ENCODE peak calls at places on chromosome 4, in five cellular contexts. P, L, W, G and O are unnamed samples.

GRCh38 chr4:29717658-29718057 is 1002.5 kb upstream of the PCDH7 start:
- DNase-seq in P (no peak), L (no peak), W (no peak), G (no peak), O (no peak)

GRCh38 chr4:83552924-83553323 is 17.0 kb downstream of the GPAT3 start:
- DNase-seq in P (no peak), L (no peak), W (no peak), G (no peak), O (no peak)

GRCh38 chr4:130636486-130636885 is 1540.5 kb downstream of the C4orf33 start:
- DNase-seq in P (no peak), L (no peak), W (no peak), G (no peak), O (no peak)

GRCh38 chr4:146545102-146545501 is 23.4 kb upstream of the SLC10A7 start:
- DNase-seq in P (no peak), L (no peak), W (no peak), G (no peak), O (no peak)

GRCh38 chr4:123701046-123701445 is 304.5 kb downstream of the SPRY1 start:
- DNase-seq in P (no peak), L (no peak), W (no peak), G (no peak), O (no peak)

GRCh38 chr4:150888217-150888616 is 126.9 kb downstream of the LRBA start:
- DNase-seq in P (no peak), L (no peak), W (no peak), G (no peak), O (no peak)

GRCh38 chr4:151324124-151324448 is 1.3 kb downstream of the SH3D19 start:
- DNase-seq in P (no peak), L (no peak), W (no peak), G (no peak), O (no peak)

GRCh38 chr4:4217123-4217522 is 9.6 kb downstream of the OTOP1 start:
- DNase-seq in P (no peak), L (no peak), W (no peak), G (no peak), O (no peak)

GRCh38 chr4:178296669-178297068 is 854.4 kb upstream of the AGA start:
- DNase-seq in P (no peak), L (no peak), W (no peak), G (no peak), O (no peak)

GRCh38 chr4:108301583-108302256 is 133.0 kb upstream of the LEF1 start:
- DNase-seq in P (no peak), L (no peak), W (no peak), G (no peak), O (no peak)

GRCh38 chr4:52968696-52969095 is 106.6 kb downstream of the RASL11B start:
- DNase-seq in P (no peak), L (no peak), W (no peak), G (no peak), O (no peak)

GRCh38 chr4:88017516-88018302 is 10.3 kb downstream of the PKD2 start:
- DNase-seq in P (no peak), L (no peak), W (no peak), G (no peak), O (no peak)

GRCh38 chr4:151233600-151233999 is 43.4 kb upstream of the PRSS48 start:
- DNase-seq in P (no peak), L (no peak), W (no peak), G (no peak), O (no peak)

GRCh38 chr4:160372390-160372789 is 1269.5 kb downstream of the RAPGEF2 start:
- DNase-seq in P (no peak), L (no peak), W (no peak), G (no peak), O (no peak)

GRCh38 chr4:107888237-107888636 is 43.1 kb upstream of the CYP2U1 start:
- DNase-seq in P (no peak), L (no peak), W (no peak), G (no peak), O (no peak)

GRCh38 chr4:88792268-88792781 is 94.7 kb upstream of the NAP1L5 start:
- DNase-seq in P (no peak), L (no peak), W (no peak), G (no peak), O (no peak)

GRCh38 chr4:2837904-2838496 is 5.6 kb upstream of the ADD1 start:
- DNase-seq in P (no peak), L (no peak), W (peak; percentile 50), G (peak; percentile 53), O (peak; percentile 56)

GRCh38 chr4:109730294-109731051 is 603 bp upstream of the PLA2G12A start:
- DNase-seq in P (peak; percentile 80), L (peak; percentile 73), W (peak; percentile 1), G (peak; percentile 69), O (peak; percentile 16)

GRCh38 chr4:181784881-181785280 is 458.3 kb upstream of the TENM3 start:
- DNase-seq in P (no peak), L (no peak), W (no peak), G (no peak), O (no peak)

GRCh38 chr4:49221209-49221608 is 235.1 kb downstream of the CWH43 start:
- DNase-seq in P (no peak), L (no peak), W (no peak), G (no peak), O (no peak)

DNA sequence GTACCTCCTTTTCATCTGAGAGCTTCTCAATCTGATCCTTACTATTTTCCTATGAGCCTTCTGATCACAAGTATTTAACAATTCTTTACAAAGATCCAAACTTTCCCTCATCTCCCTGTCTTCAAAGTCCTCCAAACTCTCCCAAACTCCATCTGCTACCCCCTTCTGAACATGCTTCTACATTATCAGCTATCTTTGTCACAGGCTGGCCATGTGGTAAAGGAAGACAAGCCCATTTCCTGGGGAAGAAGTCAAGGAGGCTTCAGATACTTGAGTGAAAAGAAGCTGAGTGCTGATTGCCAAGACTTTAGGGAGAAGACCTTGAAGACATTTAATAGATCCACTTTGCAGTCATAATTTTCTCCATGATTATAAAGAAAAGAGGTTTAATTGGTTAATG is 231.4 kb downstream of the CWH43 start:
- DNase-seq in P (no peak), L (no peak), W (no peak), G (no peak), O (no peak)
- H3K9me3 ChIP-seq in P (no peaks in the 10 kb centered on the region), L (no peaks in the 10 kb centered on the region), W (no peaks in the 10 kb centered on the region), G (no peaks in the 10 kb centered on the region), O (peaks cover 4% of the 10 kb centered on the region)

DNA sequence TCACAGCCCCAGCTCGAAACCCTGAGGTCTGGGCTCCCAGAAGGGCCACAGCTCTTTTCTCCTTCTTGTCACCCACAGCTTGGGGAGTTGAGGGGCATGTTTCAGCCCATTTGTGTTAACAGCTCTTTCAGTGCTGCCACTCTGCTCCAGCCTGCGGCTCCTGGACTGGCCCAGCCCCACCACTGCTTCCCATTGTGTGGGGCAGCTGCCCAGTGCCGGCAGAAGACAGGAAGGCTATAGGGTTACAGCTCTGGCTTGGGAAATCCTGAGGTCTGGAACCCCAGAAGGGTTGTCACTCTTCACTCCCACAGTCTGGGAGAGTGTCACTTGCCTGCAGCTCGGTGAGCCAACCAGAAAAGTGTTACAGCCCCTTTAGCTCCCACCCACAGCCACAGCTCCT is 7.0 kb upstream of the HNRNPD start:
- DNase-seq in P (no peak), L (no peak), W (no peak), G (no peak), O (no peak)
- H3K9me3 ChIP-seq in P (no peaks in the 10 kb centered on the region), L (no peaks in the 10 kb centered on the region), W (no peaks in the 10 kb centered on the region), G (no peaks in the 10 kb centered on the region), O (no peaks in the 10 kb centered on the region)

GRCh38 chr4:73967891-73968290 is 13.9 kb downstream of the PF4 start:
- DNase-seq in P (no peak), L (no peak), W (no peak), G (no peak), O (no peak)

GRCh38 chr4:73974352-73974751 is 7.5 kb downstream of the PF4 start:
- DNase-seq in P (no peak), L (no peak), W (no peak), G (no peak), O (no peak)

GRCh38 chr4:73976217-73976616 is 5.6 kb downstream of the PF4 start:
- DNase-seq in P (no peak), L (no peak), W (no peak), G (no peak), O (no peak)

GRCh38 chr4:73970011-73970410 is 11.8 kb downstream of the PF4 start:
- DNase-seq in P (no peak), L (no peak), W (no peak), G (no peak), O (no peak)

DNA sequence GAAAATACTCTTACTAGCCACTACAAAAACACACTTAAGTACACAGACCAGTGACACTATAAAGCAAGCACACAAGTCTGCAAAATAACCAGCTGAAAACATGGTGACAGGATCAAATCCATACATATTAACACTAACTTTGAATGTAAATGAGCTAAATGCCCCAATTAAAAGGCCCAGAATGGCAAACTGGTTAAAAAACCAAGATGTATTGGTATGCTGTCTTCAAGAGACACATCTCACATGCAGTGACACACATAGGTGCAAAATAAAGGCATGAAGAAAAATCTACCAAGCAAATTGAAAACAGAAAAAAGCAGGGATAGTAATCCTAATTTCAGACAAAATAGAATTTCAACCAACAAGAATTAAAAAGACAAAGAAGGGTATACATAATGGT is 10.9 kb downstream of the PF4 start:
- DNase-seq in P (no peak), L (no peak), W (no peak), G (no peak), O (no peak)
- H3K9me3 ChIP-seq in P (no peaks in the 10 kb centered on the region), L (peaks cover 9% of the 10 kb centered on the region), W (no peaks in the 10 kb centered on the region), G (no peaks in the 10 kb centered on the region), O (no peaks in the 10 kb centered on the region)

GRCh38 chr4:11801466-11802446 is 373.1 kb upstream of the HS3ST1 start:
- DNase-seq in P (no peak), L (no peak), W (no peak), G (no peak), O (no peak)

GRCh38 chr4:11805837-11806236 is 377.1 kb upstream of the HS3ST1 start:
- DNase-seq in P (no peak), L (no peak), W (no peak), G (no peak), O (no peak)
- H3K9me3 ChIP-seq in P (no peaks in the 10 kb centered on the region), L (no peaks in the 10 kb centered on the region), W (no peaks in the 10 kb centered on the region), G (no peaks in the 10 kb centered on the region), O (no peaks in the 10 kb centered on the region)